ENCODE peak calls at places on chromosomes 7 and 10, in four cellular contexts. K, R, Y and L are unnamed samples.
A peak's percentile ranks its signal among the peaks of the same experiment; 100 is the strongest.

GRCh38 chr7:153522261-153522660 is 529.9 kb upstream of the DPP6 start:
- DNase-seq in R (no peak), Y (no peak), K (no peak), L (no peak)

GRCh38 chr10:58963101-58963534 is 213.3 kb upstream of the PHYHIPL start:
- DNase-seq in Y (no peak), R (no peak), K (no peak), L (no peak)

GRCh38 chr7:122305475-122306319 is 1.1 kb upstream of the FEZF1 start:
- DNase-seq in R (peak; percentile 72), K (no peak), Y (no peak), L (no peak)

GRCh38 chr10:22849077-22849810 is 78.6 kb upstream of the ARMC3 start:
- DNase-seq in Y (no peak), R (peak; percentile 77), K (peak; percentile 85), L (no peak)

GRCh38 chr10:123929791-123930190 is 38.2 kb upstream of the CPXM2 start:
- DNase-seq in K (no peak), Y (no peak), R (no peak), L (no peak)

GRCh38 chr7:115099906-115100305 is 178.0 kb downstream of the MDFIC start:
- DNase-seq in K (no peak), Y (peak; percentile 41), R (no peak), L (peak; percentile 49)

GRCh38 chr7:7181519-7182155 is 707 bp upstream of the C1GALT1 start:
- DNase-seq in Y (no peak), K (no peak), R (peak; percentile 45), L (no peak)

GRCh38 chr10:88991161-88991899 is 732 bp downstream of the FAS start:
- DNase-seq in R (peak; percentile 78), Y (peak; percentile 52), K (peak; percentile 37), L (no peak)

GRCh38 chr10:101829561-101830315 is 11.5 kb upstream of the OGA start:
- DNase-seq in Y (no peak), R (no peak), K (no peak), L (no peak)

GRCh38 chr10:8993859-8994258 is 939.4 kb downstream of the GATA3 start:
- DNase-seq in Y (no peak), R (no peak), K (no peak), L (no peak)

GRCh38 chr7:76340617-76341131 is 18.1 kb downstream of the YWHAG start:
- DNase-seq in Y (peak; percentile 49), K (no peak), R (no peak), L (no peak)

GRCh38 chr10:71161429-71161828 is 50.9 kb upstream of the UNC5B start:
- DNase-seq in R (no peak), K (no peak), Y (no peak), L (no peak)

GRCh38 chr7:138885383-138886147 is 87.6 kb upstream of the ATP6V0A4 start:
- DNase-seq in Y (no peak), R (no peak), K (no peak), L (no peak)

GRCh38 chr7:129773871-129774270 is 162.4 kb downstream of the NRF1 start:
- DNase-seq in Y (no peak), R (no peak), K (no peak), L (no peak)

GRCh38 chr10:127997937-127998336 is 91.0 kb downstream of the PTPRE start:
- DNase-seq in R (no peak), K (no peak), Y (no peak), L (no peak)

GRCh38 chr7:18754766-18755165 is 259.2 kb downstream of the HDAC9 start:
- DNase-seq in R (no peak), K (no peak), Y (peak; percentile 18), L (no peak)

GRCh38 chr7:121261207-121261884 is 67.5 kb upstream of the WNT16 start:
- DNase-seq in R (no peak), K (no peak), Y (no peak), L (no peak)

GRCh38 chr7:44894881-44895600 is 9.7 kb upstream of the PURB start:
- DNase-seq in K (no peak), R (no peak), Y (no peak), L (no peak)

GRCh38 chr7:86645174-86645566 is 1.5 kb downstream of the GRM3 start:
- DNase-seq in Y (no peak), K (no peak), R (peak; percentile 52), L (no peak)

GRCh38 chr7:54995631-54996340 is 23.0 kb upstream of the EGFR start:
- DNase-seq in Y (no peak), K (no peak), R (no peak), L (peak; percentile 59)

GRCh38 chr10:100186813-100187212 is 984 bp upstream of the ERLIN1 start:
- DNase-seq in R (no peak), K (no peak), Y (no peak), L (no peak)

GRCh38 chr7:362416-363096 is 72.6 kb downstream of the FOXL3 start:
- DNase-seq in R (peak; percentile 45), K (no peak), Y (no peak), L (no peak)

GRCh38 chr10:74598891-74599566 is 227.4 kb upstream of the KAT6B start:
- DNase-seq in Y (no peak), R (no peak), K (no peak), L (no peak)

GRCh38 chr10:52215745-52216361 is 98.2 kb upstream of the DKK1 start:
- DNase-seq in R (no peak), K (no peak), Y (peak; percentile 70), L (peak; percentile 32)

GRCh38 chr10:125343118-125343752 is 182.9 kb upstream of the CTBP2 start:
- DNase-seq in Y (no peak), R (no peak), K (no peak), L (no peak)

GRCh38 chr10:58782876-58783859 is 270.5 kb downstream of the BICC1 start:
- DNase-seq in K (no peak), Y (peak; percentile 38), R (no peak), L (no peak)

GRCh38 chr7:71244023-71244422 is 112.1 kb downstream of the GALNT17 start:
- DNase-seq in R (no peak), Y (peak; percentile 28), K (no peak), L (no peak)

GRCh38 chr7:31633894-31634494 is 53.0 kb upstream of the PPP1R17 start:
- DNase-seq in R (no peak), Y (peak; percentile 50), K (no peak), L (peak; percentile 9)

GRCh38 chr10:98509745-98510144 is 63.0 kb upstream of the HPS1 start:
- DNase-seq in K (no peak), R (no peak), Y (no peak), L (no peak)

GRCh38 chr7:138654616-138655015 is 46.5 kb downstream of the SVOPL start:
- DNase-seq in Y (no peak), R (no peak), K (no peak), L (no peak)

GRCh38 chr10:35127289-35127891 is 744 bp downstream of the CREM start:
- DNase-seq in K (no peak), R (peak; percentile 84), Y (no peak), L (no peak)

GRCh38 chr10:94902080-94902479 is 36.4 kb upstream of the CYP2C9 start:
- DNase-seq in Y (no peak), K (no peak), R (no peak), L (no peak)

GRCh38 chr7:101817930-101818698 is 688 bp downstream of the CUX1 start:
- DNase-seq in K (no peak), R (no peak), Y (no peak), L (no peak)

GRCh38 chr10:44571701-44572100 is 186.8 kb upstream of the CXCL12 start:
- DNase-seq in Y (no peak), R (no peak), K (no peak), L (no peak)

GRCh38 chr7:104767826-104768536 is 246.0 kb upstream of the KMT2E start:
- DNase-seq in Y (no peak), R (no peak), K (no peak), L (no peak)
- TF ChIP-seq CTCF in Y (no peak), R (no peak), K (peak; percentile 37), L (no peak)

GRCh38 chr7:150715293-150715692 is 1.1 kb upstream of the GIMAP1 start:
- DNase-seq in R (no peak), Y (no peak), K (no peak), L (no peak)

GRCh38 chr7:150717821-150718420 is 1.5 kb downstream of the GIMAP1 start:
- DNase-seq in K (no peak), R (no peak), Y (no peak), L (no peak)

GRCh38 chr7:150715738-150716137 is 675 bp upstream of the GIMAP1 start:
- DNase-seq in K (no peak), R (no peak), Y (no peak), L (no peak)

GRCh38 chr7:150716368-150716767 is at the start of gene GIMAP1:
- DNase-seq in R (no peak), K (no peak), Y (no peak), L (no peak)

GRCh38 chr7:150716939-150717338 is 526 bp downstream of the GIMAP1 start:
- DNase-seq in K (no peak), Y (no peak), R (no peak), L (no peak)
- H3K4me3 ChIP-seq in K (peak overlapping the region; percentile 48), Y (no peak overlapping the region), R (peak overlapping the region; percentile 33), L (no peak overlapping the region)

GRCh38 chr7:4042402-4042801 is 639.7 kb upstream of the FOXK1 start:
- DNase-seq in R (no peak), Y (no peak), K (no peak), L (no peak)
- TF ChIP-seq CTCF in R (no peak), Y (no peak), K (no peak), L (no peak)

DNA sequence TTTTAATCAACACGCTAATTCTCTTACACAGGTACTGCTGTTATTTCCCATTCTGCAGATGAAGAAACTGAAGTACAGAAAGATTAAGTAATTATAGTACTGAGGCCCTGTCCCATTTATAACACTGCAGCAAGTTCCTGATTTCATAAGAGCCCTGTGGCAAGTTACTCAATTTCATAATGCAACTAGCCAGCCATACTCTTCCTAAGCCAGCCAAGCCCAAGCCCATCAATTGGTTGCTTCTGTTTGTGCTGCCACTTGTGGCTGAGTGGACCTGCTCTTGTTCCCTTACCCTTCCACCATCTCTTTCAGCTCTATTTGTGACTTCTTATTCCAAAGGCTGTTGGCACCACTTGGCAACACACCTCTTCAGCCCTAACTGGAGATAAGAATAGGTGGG is 19.7 kb upstream of the PRPF18 start:
- DNase-seq in Y (no peak), K (no peak), R (no peak), L (no peak)
- H3K4me3 ChIP-seq in Y (no peak overlapping the region), K (no peak overlapping the region), R (no peak overlapping the region), L (no peak overlapping the region)

DNA sequence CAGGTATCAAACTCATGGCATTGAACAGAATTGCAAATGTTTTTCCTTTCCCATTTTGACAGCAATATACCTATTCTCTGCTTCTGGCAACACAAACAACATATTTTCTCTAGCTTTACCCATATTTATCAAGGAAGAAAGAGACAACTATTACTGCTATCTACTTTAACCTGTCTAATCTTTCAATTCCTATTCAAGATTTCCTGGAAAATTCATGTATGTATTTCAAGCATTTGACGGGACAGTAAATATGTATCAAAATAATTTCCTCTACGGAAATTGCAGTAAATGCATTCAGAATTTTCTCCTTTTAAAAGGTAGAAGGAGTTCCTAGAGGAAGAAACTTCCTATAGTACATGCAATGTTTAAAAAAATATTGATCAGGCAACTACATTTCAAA is 179.3 kb upstream of the LRRN3 start:
- DNase-seq in Y (no peak), R (no peak), K (no peak), L (no peak)
- TF ChIP-seq CTCF in Y (no peak), R (no peak), K (no peak), L (no peak)

DNA sequence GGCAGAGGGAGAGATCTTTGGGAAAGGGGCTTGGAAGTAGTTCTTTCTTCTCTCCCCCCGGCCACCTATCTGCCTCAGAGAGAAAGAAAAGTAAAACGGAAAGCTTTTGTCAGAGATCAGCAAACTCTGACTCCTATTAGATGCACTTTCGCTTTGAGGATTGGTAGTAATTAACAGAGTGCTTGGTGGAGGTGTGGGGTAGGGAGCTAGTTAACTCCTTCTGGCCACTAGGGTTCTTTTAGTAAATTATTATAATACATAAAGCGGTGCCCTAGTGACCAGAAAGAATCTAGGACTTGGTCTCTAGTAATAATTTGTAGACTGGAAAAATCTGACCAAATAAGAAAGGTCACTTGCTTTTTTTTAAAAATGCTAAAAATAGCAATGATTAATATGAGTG is 54.6 kb downstream of the CPVL start:
- DNase-seq in K (no peak), Y (no peak), R (no peak), L (no peak)
- H3K4me3 ChIP-seq in K (peak overlapping the region; percentile 48), Y (peak overlapping the region; percentile 1), R (peak overlapping the region; percentile 26), L (peak overlapping the region; percentile 9)